ENCODE peak calls at places on chromosomes 2 and 18, in five cellular contexts. One of them, this sample, is unnamed.

GRCh38 chr2:222864296-222864695 is 3.5 kb downstream of the ACSL3 start:
- DNase-seq in heart right ventricle: peak; percentile 32
- DNase-seq in right atrium auricular region: no peak
- DNase-seq in cardiac muscle cell: peak; percentile 79
- DNase-seq in spleen: no peak
- DNase-seq in this sample: no peak

GRCh38 chr18:50038448-50038847 is 156.5 kb downstream of the MYO5B start:
- DNase-seq in heart right ventricle: no peak
- DNase-seq in right atrium auricular region: no peak
- DNase-seq in cardiac muscle cell: peak; percentile 50
- DNase-seq in spleen: no peak
- DNase-seq in this sample: no peak

GRCh38 chr18:7748252-7749000 is 181.3 kb downstream of the PTPRM start:
- DNase-seq in heart right ventricle: no peak
- DNase-seq in right atrium auricular region: no peak
- DNase-seq in cardiac muscle cell: no peak
- DNase-seq in spleen: no peak
- DNase-seq in this sample: no peak

GRCh38 chr2:108061485-108062042 is 75.2 kb downstream of the SLC5A7 start:
- DNase-seq in heart right ventricle: no peak
- DNase-seq in right atrium auricular region: no peak
- DNase-seq in cardiac muscle cell: no peak
- DNase-seq in spleen: no peak
- DNase-seq in this sample: no peak

GRCh38 chr2:54077088-54077900 is 38.1 kb upstream of the ACYP2 start:
- DNase-seq in heart right ventricle: no peak
- DNase-seq in right atrium auricular region: no peak
- DNase-seq in cardiac muscle cell: no peak
- DNase-seq in spleen: no peak
- DNase-seq in this sample: no peak

GRCh38 chr2:15909157-15909556 is 31.2 kb upstream of the MYCN start:
- DNase-seq in heart right ventricle: no peak
- DNase-seq in right atrium auricular region: no peak
- DNase-seq in cardiac muscle cell: no peak
- DNase-seq in spleen: no peak
- DNase-seq in this sample: no peak

GRCh38 chr2:238938460-238939055 is 90.7 kb downstream of the TWIST2 start:
- DNase-seq in heart right ventricle: peak; percentile 71
- DNase-seq in right atrium auricular region: peak; percentile 96
- DNase-seq in cardiac muscle cell: peak; percentile 93
- DNase-seq in spleen: peak; percentile 66
- DNase-seq in this sample: peak; percentile 61

GRCh38 chr2:241312082-241312481 is 3.4 kb downstream of the HDLBP start:
- DNase-seq in heart right ventricle: no peak
- DNase-seq in right atrium auricular region: no peak
- DNase-seq in cardiac muscle cell: peak; percentile 29
- DNase-seq in spleen: no peak
- DNase-seq in this sample: no peak

GRCh38 chr2:219718066-219718465 is 90.6 kb downstream of the SLC4A3 start:
- DNase-seq in heart right ventricle: no peak
- DNase-seq in right atrium auricular region: no peak
- DNase-seq in cardiac muscle cell: no peak
- DNase-seq in spleen: no peak
- DNase-seq in this sample: no peak

GRCh38 chr18:77146249-77147080 is 13.9 kb upstream of the MBP start:
- DNase-seq in heart right ventricle: no peak
- DNase-seq in right atrium auricular region: no peak
- DNase-seq in cardiac muscle cell: no peak
- DNase-seq in spleen: no peak
- DNase-seq in this sample: no peak

GRCh38 chr2:201709747-201710146 is 11.3 kb upstream of the MPP4 start:
- DNase-seq in heart right ventricle: no peak
- DNase-seq in right atrium auricular region: no peak
- DNase-seq in cardiac muscle cell: peak; percentile 21
- DNase-seq in spleen: no peak
- DNase-seq in this sample: no peak

GRCh38 chr2:96602330-96602823 is 35.7 kb downstream of the KANSL3 start:
- DNase-seq in heart right ventricle: no peak
- DNase-seq in right atrium auricular region: no peak
- DNase-seq in cardiac muscle cell: no peak
- DNase-seq in spleen: no peak
- DNase-seq in this sample: no peak

GRCh38 chr2:204468689-204469429 is 76.4 kb upstream of the PARD3B start:
- DNase-seq in heart right ventricle: no peak
- DNase-seq in right atrium auricular region: no peak
- DNase-seq in cardiac muscle cell: peak; percentile 48
- DNase-seq in spleen: no peak
- DNase-seq in this sample: peak; percentile 29

GRCh38 chr18:28792404-28793103 is 615.6 kb upstream of the CDH2 start:
- DNase-seq in heart right ventricle: no peak
- DNase-seq in right atrium auricular region: no peak
- DNase-seq in cardiac muscle cell: no peak
- DNase-seq in spleen: no peak
- DNase-seq in this sample: no peak

GRCh38 chr2:28300921-28301341 is 91.7 kb upstream of the FOSL2 start:
- DNase-seq in heart right ventricle: no peak
- DNase-seq in right atrium auricular region: no peak
- DNase-seq in cardiac muscle cell: peak; percentile 77
- DNase-seq in spleen: no peak
- DNase-seq in this sample: peak; percentile 93

GRCh38 chr2:217756375-217757107 is 246.3 kb downstream of the TNS1 start:
- DNase-seq in heart right ventricle: peak; percentile 72
- DNase-seq in right atrium auricular region: no peak
- DNase-seq in cardiac muscle cell: peak; percentile 68
- DNase-seq in spleen: peak; percentile 88
- DNase-seq in this sample: no peak
- H3K4me3 ChIP-seq in heart right ventricle: no peak overlapping the region
- H3K4me3 ChIP-seq in right atrium auricular region: no peak overlapping the region
- H3K4me3 ChIP-seq in cardiac muscle cell: no peak overlapping the region
- H3K4me3 ChIP-seq in spleen: no peak overlapping the region
- H3K4me3 ChIP-seq in this sample: peak overlapping the region; percentile 18

DNA sequence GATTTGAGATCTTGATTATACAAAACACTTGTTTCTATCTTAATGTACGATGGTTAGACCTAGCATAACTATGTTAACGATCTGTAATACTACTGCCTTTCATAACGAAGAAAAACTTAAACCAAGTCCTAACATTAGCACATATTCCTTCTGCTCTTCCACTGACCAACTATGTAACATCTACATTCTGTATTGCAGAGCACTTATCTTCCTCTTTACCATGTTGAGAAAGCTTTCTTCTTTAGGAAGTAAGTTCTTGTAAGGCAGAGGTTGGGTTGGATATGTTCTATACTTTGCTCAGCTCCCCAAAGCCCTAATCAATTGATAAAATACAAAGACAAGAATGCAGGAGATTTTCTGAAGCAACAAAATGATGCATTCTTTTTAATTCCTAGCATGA is 7.8 kb upstream of the ZNF407 start:
- DNase-seq in heart right ventricle: no peak
- DNase-seq in right atrium auricular region: no peak
- DNase-seq in cardiac muscle cell: no peak
- DNase-seq in spleen: no peak
- DNase-seq in this sample: no peak
- TF ChIP-seq CTCF in heart right ventricle: no peak
- TF ChIP-seq CTCF in right atrium auricular region: no peak
- TF ChIP-seq CTCF in cardiac muscle cell: no peak
- TF ChIP-seq CTCF in spleen: no peak
- TF ChIP-seq CTCF in this sample: no peak

GRCh38 chr2:181656450-181657261 is at the start of gene CERKL:
- DNase-seq in heart right ventricle: no peak
- DNase-seq in right atrium auricular region: no peak
- DNase-seq in cardiac muscle cell: peak; percentile 26
- DNase-seq in spleen: peak; percentile 83
- DNase-seq in this sample: no peak

GRCh38 chr2:181657379-181657778 is 474 bp upstream of the CERKL start:
- DNase-seq in heart right ventricle: no peak
- DNase-seq in right atrium auricular region: no peak
- DNase-seq in cardiac muscle cell: no peak
- DNase-seq in spleen: no peak
- DNase-seq in this sample: no peak

GRCh38 chr2:181658444-181658843 is 1.5 kb upstream of the CERKL start:
- DNase-seq in heart right ventricle: no peak
- DNase-seq in right atrium auricular region: no peak
- DNase-seq in cardiac muscle cell: no peak
- DNase-seq in spleen: no peak
- DNase-seq in this sample: no peak

GRCh38 chr2:181660181-181660580 is 3.3 kb upstream of the CERKL start:
- DNase-seq in heart right ventricle: no peak
- DNase-seq in right atrium auricular region: no peak
- DNase-seq in cardiac muscle cell: no peak
- DNase-seq in spleen: no peak
- DNase-seq in this sample: no peak

GRCh38 chr2:181655519-181655918 is 1.4 kb downstream of the CERKL start:
- DNase-seq in heart right ventricle: no peak
- DNase-seq in right atrium auricular region: no peak
- DNase-seq in cardiac muscle cell: peak; percentile 25
- DNase-seq in spleen: no peak
- DNase-seq in this sample: no peak
- H3K4me3 ChIP-seq in heart right ventricle: no peak overlapping the region
- H3K4me3 ChIP-seq in right atrium auricular region: no peak overlapping the region
- H3K4me3 ChIP-seq in cardiac muscle cell: no peak overlapping the region
- H3K4me3 ChIP-seq in spleen: no peak overlapping the region
- H3K4me3 ChIP-seq in this sample: no peak overlapping the region

GRCh38 chr2:3241971-3242746 is 135.5 kb downstream of the EIPR1 start:
- DNase-seq in heart right ventricle: no peak
- DNase-seq in right atrium auricular region: no peak
- DNase-seq in cardiac muscle cell: no peak
- DNase-seq in spleen: no peak
- DNase-seq in this sample: no peak

GRCh38 chr2:3242747-3243369 is 134.8 kb downstream of the EIPR1 start:
- DNase-seq in heart right ventricle: no peak
- DNase-seq in right atrium auricular region: no peak
- DNase-seq in cardiac muscle cell: peak; percentile 43
- DNase-seq in spleen: no peak
- DNase-seq in this sample: no peak

GRCh38 chr2:3243804-3244203 is 133.8 kb downstream of the EIPR1 start:
- DNase-seq in heart right ventricle: no peak
- DNase-seq in right atrium auricular region: no peak
- DNase-seq in cardiac muscle cell: no peak
- DNase-seq in spleen: peak; percentile 44
- DNase-seq in this sample: no peak

GRCh38 chr2:3246406-3246805 is 131.2 kb downstream of the EIPR1 start:
- DNase-seq in heart right ventricle: no peak
- DNase-seq in right atrium auricular region: no peak
- DNase-seq in cardiac muscle cell: no peak
- DNase-seq in spleen: no peak
- DNase-seq in this sample: no peak

DNA sequence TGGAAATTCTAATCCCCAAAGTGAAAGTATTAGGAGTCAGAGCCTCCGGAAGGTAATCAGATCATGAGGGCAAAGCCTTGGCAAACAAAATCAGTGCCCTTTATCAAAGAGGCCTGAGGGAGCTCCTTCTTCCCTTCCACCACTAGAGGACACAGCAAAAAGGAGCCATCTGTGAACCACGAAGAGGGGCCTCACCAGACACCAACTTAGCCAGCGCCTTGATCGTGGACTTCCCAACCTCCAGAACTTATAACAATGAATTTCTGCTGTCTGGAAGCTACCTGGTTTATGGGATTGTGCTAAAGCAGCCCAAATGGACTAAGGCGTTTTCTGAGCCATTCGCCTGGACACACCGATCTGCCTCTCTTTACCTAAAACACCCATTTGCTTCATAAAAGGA is 133.1 kb downstream of the EIPR1 start:
- DNase-seq in heart right ventricle: no peak
- DNase-seq in right atrium auricular region: no peak
- DNase-seq in cardiac muscle cell: no peak
- DNase-seq in spleen: no peak
- DNase-seq in this sample: no peak
- TF ChIP-seq CTCF in heart right ventricle: no peak
- TF ChIP-seq CTCF in right atrium auricular region: no peak
- TF ChIP-seq CTCF in cardiac muscle cell: no peak
- TF ChIP-seq CTCF in spleen: no peak
- TF ChIP-seq CTCF in this sample: no peak

GRCh38 chr2:43219383-43220228 is 6.8 kb downstream of the ZFP36L2 start:
- DNase-seq in heart right ventricle: peak; percentile 90
- DNase-seq in right atrium auricular region: peak; percentile 91
- DNase-seq in cardiac muscle cell: peak; percentile 86
- DNase-seq in spleen: peak; percentile 97
- DNase-seq in this sample: no peak

GRCh38 chr2:43220229-43220981 is 6.0 kb downstream of the ZFP36L2 start:
- DNase-seq in heart right ventricle: no peak
- DNase-seq in right atrium auricular region: no peak
- DNase-seq in cardiac muscle cell: peak; percentile 52
- DNase-seq in spleen: peak; percentile 23
- DNase-seq in this sample: no peak

GRCh38 chr2:43217228-43218220 is 8.9 kb downstream of the ZFP36L2 start:
- DNase-seq in heart right ventricle: peak; percentile 34
- DNase-seq in right atrium auricular region: no peak
- DNase-seq in cardiac muscle cell: no peak
- DNase-seq in spleen: peak; percentile 82
- DNase-seq in this sample: no peak

GRCh38 chr2:43218221-43218549 is 8.2 kb downstream of the ZFP36L2 start:
- DNase-seq in heart right ventricle: no peak
- DNase-seq in right atrium auricular region: no peak
- DNase-seq in cardiac muscle cell: no peak
- DNase-seq in spleen: no peak
- DNase-seq in this sample: no peak

DNA sequence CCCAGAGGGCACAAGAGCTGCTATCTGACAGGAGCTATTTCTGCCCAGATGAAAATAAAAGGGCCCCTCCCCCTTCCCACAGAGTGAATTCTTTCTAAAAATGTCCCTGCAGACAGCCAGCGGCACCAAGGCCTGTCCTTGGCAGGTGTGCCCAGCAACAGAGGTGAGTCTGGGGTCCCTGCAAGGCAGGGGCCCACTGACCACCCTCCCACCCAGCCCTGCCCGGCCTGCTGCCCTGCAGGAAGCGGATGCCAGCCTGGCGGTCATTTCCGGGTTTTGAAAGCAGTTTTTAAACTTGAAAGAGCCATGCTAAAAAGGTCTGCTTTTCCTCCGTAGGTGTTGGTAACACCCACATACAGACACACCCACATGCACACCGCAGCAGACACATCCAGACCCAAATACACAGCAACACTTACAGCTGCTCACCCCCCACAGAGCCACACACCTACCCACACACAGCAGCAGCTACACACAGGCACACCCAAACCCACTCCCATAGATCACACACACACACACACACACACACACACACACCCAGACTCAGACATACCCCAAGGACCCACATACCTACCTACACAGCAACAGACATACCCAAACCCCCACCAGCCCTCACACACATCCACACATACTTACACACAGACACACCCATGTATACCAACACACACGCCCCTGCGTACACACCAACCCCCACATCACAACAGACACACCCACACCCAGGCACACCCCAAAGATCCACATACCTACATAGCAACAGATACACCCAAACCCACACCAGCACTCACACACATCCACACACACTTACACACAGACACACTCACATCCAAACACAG is 7.6 kb downstream of the ZFP36L2 start:
- DNase-seq in heart right ventricle: peak; percentile 76
- DNase-seq in right atrium auricular region: no peak
- DNase-seq in cardiac muscle cell: peak; percentile 12
- DNase-seq in spleen: peak; percentile 95
- DNase-seq in this sample: no peak
- H3K4me3 ChIP-seq in heart right ventricle: peak overlapping the region; percentile 30
- H3K4me3 ChIP-seq in right atrium auricular region: peak overlapping the region; percentile 39
- H3K4me3 ChIP-seq in cardiac muscle cell: peak overlapping the region; percentile 24
- H3K4me3 ChIP-seq in spleen: no peak overlapping the region
- H3K4me3 ChIP-seq in this sample: no peak overlapping the region

GRCh38 chr2:109258376-109258775 is 129.4 kb downstream of the SH3RF3 start:
- DNase-seq in heart right ventricle: no peak
- DNase-seq in right atrium auricular region: no peak
- DNase-seq in cardiac muscle cell: no peak
- DNase-seq in spleen: peak; percentile 66
- DNase-seq in this sample: no peak
- TF ChIP-seq CTCF in heart right ventricle: no peak
- TF ChIP-seq CTCF in right atrium auricular region: no peak
- TF ChIP-seq CTCF in cardiac muscle cell: no peak
- TF ChIP-seq CTCF in spleen: no peak
- TF ChIP-seq CTCF in this sample: no peak

GRCh38 chr2:197674060-197674459 is 1.3 kb downstream of the RFTN2 start:
- DNase-seq in heart right ventricle: no peak
- DNase-seq in right atrium auricular region: no peak
- DNase-seq in cardiac muscle cell: no peak
- DNase-seq in spleen: no peak
- DNase-seq in this sample: no peak
- H3K4me3 ChIP-seq in heart right ventricle: peak overlapping the region; percentile 37
- H3K4me3 ChIP-seq in right atrium auricular region: peak overlapping the region; percentile 30
- H3K4me3 ChIP-seq in cardiac muscle cell: peak overlapping the region; percentile 24
- H3K4me3 ChIP-seq in spleen: no peak overlapping the region
- H3K4me3 ChIP-seq in this sample: peak overlapping the region; percentile 49